ENCODE peak calls at places on chromosomes 2 and 18, in eight cellular contexts. K is Panc1; R is activated CD8-positive, alpha-beta T cell treated with anti-CD3 and anti-CD28 coated beads, Interleukin-2, amount 10 ng/mL, durations not matched to agents 7 days and 5 days; Y is naive B cell; Q is upper lobe of right lung; G is right cardiac atrium; N is pancreas; W is activated CD8-positive, alpha-beta memory T cell treated with anti-CD3 and anti-CD28 coated beads, Interleukin-2, amount 10 ng/mL, durations not matched to agents 7 days and 5 days. C is an unnamed sample.

GRCh38 chr2:233853883-233854240 is 473 bp downstream of the HJURP start:
- ATAC-seq in K (peak), R (peak), Y (no peak), Q (no peak), G (peak), N (no peak), W (peak), C (no peak)

GRCh38 chr2:60499082-60499429 is 54.4 kb downstream of the BCL11A start:
- ATAC-seq in K (no peak), R (no peak), Y (peak), Q (no peak), G (no peak), N (no peak), W (no peak), C (no peak)

GRCh38 chr2:73822276-73822675 is 6.5 kb upstream of the STAMBP start:
- ATAC-seq in K (no peak), R (no peak), Y (peak), Q (no peak), G (no peak), N (no peak), W (no peak), C (peak)

GRCh38 chr2:135890830-135891229 is 14.6 kb upstream of the MCM6 start:
- ATAC-seq in K (no peak), R (no peak), Y (no peak), Q (peak), G (no peak), N (no peak), W (no peak), C (no peak)

GRCh38 chr18:57930476-57930875 is 113.5 kb upstream of the NEDD4L start:
- ATAC-seq in K (no peak), R (no peak), Y (no peak), Q (peak), G (peak), N (no peak), W (no peak), C (no peak)

GRCh38 chr2:237154050-237154638 is 68.5 kb downstream of the COPS8 start:
- ATAC-seq in K (peak), R (peak), Y (no peak), Q (peak), G (no peak), N (peak), W (peak), C (no peak)

GRCh38 chr2:205792908-205793307 is 110.6 kb downstream of the NRP2 start:
- ATAC-seq in K (no peak), R (no peak), Y (no peak), Q (no peak), G (no peak), N (no peak), W (no peak), C (no peak)

GRCh38 chr18:6763524-6763923 is 34.0 kb downstream of the ARHGAP28 start:
- ATAC-seq in K (no peak), R (no peak), Y (no peak), Q (no peak), G (peak), N (no peak), W (no peak), C (no peak)

GRCh38 chr2:138086556-138086955 is 122.3 kb downstream of the HNMT start:
- ATAC-seq in K (no peak), R (no peak), Y (no peak), Q (peak), G (peak), N (no peak), W (no peak), C (no peak)

GRCh38 chr2:226172939-226173338 is 626.7 kb downstream of the IRS1 start:
- ATAC-seq in K (no peak), R (no peak), Y (no peak), Q (no peak), G (no peak), N (no peak), W (no peak), C (no peak)